ENCODE peak calls at places on chromosomes 4 and X, in seven cellular contexts. D is hypothalamus, G is body of pancreas, C is COR-L47, S is upper lobe of right lung, P is MM.1S, I is astrocyte of the spinal cord. W is an unnamed sample.

GRCh38 chrX:123756320-123756719 is 23.5 kb upstream of the THOC2 start:
- DNase-seq in D (no peak), G (no peak), C (no peak), S (no peak), P (no peak), I (peak; percentile 36), W (no peak)

GRCh38 chr4:20916106-20916505 is 215.8 kb downstream of the PACRGL start:
- DNase-seq in D (no peak), G (no peak), C (no peak), S (no peak), P (peak; percentile 12), I (peak; percentile 7), W (no peak)

GRCh38 chr4:78779280-78779679 is 3.1 kb downstream of the BMP2K start:
- DNase-seq in D (no peak), G (no peak), C (no peak), S (no peak), P (no peak), I (no peak), W (no peak)

GRCh38 chr4:54607521-54607920 is 50.2 kb upstream of the KIT start:
- DNase-seq in D (no peak), G (no peak), C (no peak), S (no peak), P (no peak), I (no peak), W (no peak)

GRCh38 chr4:183905081-183905592 is at the start of gene STOX2:
- DNase-seq in D (peak; percentile 83), G (peak; percentile 94), C (peak; percentile 66), S (peak; percentile 84), P (no peak), I (peak; percentile 40), W (no peak)

GRCh38 chr4:89434364-89434988 is 126.9 kb upstream of the GPRIN3 start:
- DNase-seq in D (no peak), G (no peak), C (peak; percentile 49), S (no peak), P (peak; percentile 69), I (peak; percentile 41), W (peak; percentile 81)

GRCh38 chr4:100288811-100289529 is 98.7 kb upstream of the DDIT4L start:
- DNase-seq in D (no peak), G (no peak), C (no peak), S (no peak), P (no peak), I (no peak), W (no peak)

GRCh38 chr4:83618431-83618830 is 82.5 kb downstream of the GPAT3 start:
- DNase-seq in D (no peak), G (peak; percentile 80), C (no peak), S (no peak), P (no peak), I (peak; percentile 58), W (no peak)

GRCh38 chr4:80058740-80059139 is 14.3 kb downstream of the ANTXR2 start:
- DNase-seq in D (no peak), G (no peak), C (no peak), S (no peak), P (peak; percentile 59), I (peak; percentile 43), W (peak; percentile 55)

GRCh38 chr4:143626134-143626859 is 74.2 kb downstream of the FREM3 start:
- DNase-seq in D (no peak), G (peak; percentile 30), C (no peak), S (no peak), P (no peak), I (peak; percentile 5), W (no peak)

W was measured in Karpas-422.